ENCODE peak calls at places on chromosomes 13 and 19, in four cellular contexts. B is tibial artery, H is dorsolateral prefrontal cortex, E is astrocyte of the spinal cord. K is an unnamed sample.

GRCh38 chr13:30156826-30157615 is 150.3 kb downstream of the KATNAL1 start:
- DNase-seq in B (no peak), H (no peak), E (no peak), K (no peak)

GRCh38 chr13:68369739-68370138 is 1139.6 kb upstream of the PCDH9 start:
- DNase-seq in B (no peak), H (no peak), E (peak; percentile 45), K (no peak)

GRCh38 chr13:108987488-108987887 is 358.1 kb downstream of the MYO16 start:
- DNase-seq in B (no peak), H (no peak), E (no peak), K (no peak)

GRCh38 chr19:3968556-3969434 is 2.1 kb downstream of the DAPK3 start:
- DNase-seq in B (peak; percentile 94), H (no peak), E (peak; percentile 99), K (peak; percentile 99)

GRCh38 chr13:65264066-65264465 is 1966.1 kb downstream of the PCDH9 start:
- DNase-seq in B (no peak), H (no peak), E (no peak), K (no peak)

GRCh38 chr13:49606747-49607648 is 21.3 kb upstream of the ARL11 start:
- DNase-seq in B (peak; percentile 88), H (peak; percentile 89), E (peak; percentile 91), K (peak; percentile 81)

GRCh38 chr19:47020132-47020805 is 632 bp downstream of the NPAS1 start:
- DNase-seq in B (no peak), H (no peak), E (no peak), K (peak; percentile 50)

GRCh38 chr19:41175825-41176734 is 16.9 kb upstream of the CYP2S1 start:
- DNase-seq in B (peak; percentile 62), H (peak; percentile 6), E (peak; percentile 69), K (peak; percentile 65)

GRCh38 chr19:5090780-5091575 is 122.1 kb downstream of the KDM4B start:
- DNase-seq in B (peak; percentile 39), H (peak; percentile 69), E (peak; percentile 44), K (peak; percentile 31)

GRCh38 chr13:26706381-26706780 is 54.2 kb downstream of the GPR12 start:
- DNase-seq in B (no peak), H (no peak), E (no peak), K (no peak)

GRCh38 chr13:26759156-26759906 is 1.3 kb downstream of the GPR12 start:
- DNase-seq in B (no peak), H (no peak), E (peak; percentile 1), K (peak; percentile 3)

GRCh38 chr19:12994701-12995595 is at the start of gene NFIX:
- DNase-seq in B (peak; percentile 66), H (peak; percentile 56), E (peak; percentile 64), K (peak; percentile 85)

GRCh38 chr13:85709721-85710120 is 89.5 kb downstream of the SLITRK6 start:
- DNase-seq in B (no peak), H (no peak), E (no peak), K (no peak)

GRCh38 chr19:49818691-49819331 is 722 bp downstream of the MED25 start:
- DNase-seq in B (no peak), H (no peak), E (no peak), K (no peak)

GRCh38 chr19:40687525-40688016 is 2.9 kb downstream of the NUMBL start:
- DNase-seq in B (peak; percentile 91), H (peak; percentile 48), E (peak; percentile 26), K (peak; percentile 84)

GRCh38 chr13:39051157-39051556 is 12.9 kb downstream of the NHLRC3 start:
- DNase-seq in B (no peak), H (no peak), E (peak; percentile 59), K (no peak)

GRCh38 chr13:25844559-25845434 is 207.0 kb downstream of the SHISA2 start:
- DNase-seq in B (no peak), H (no peak), E (peak; percentile 56), K (no peak)

GRCh38 chr19:51124729-51125128 is at the start of gene SIGLEC9:
- DNase-seq in B (peak; percentile 65), H (no peak), E (no peak), K (no peak)

GRCh38 chr13:29519921-29520320 is 75.6 kb downstream of the SLC7A1 start:
- DNase-seq in B (no peak), H (no peak), E (no peak), K (no peak)

GRCh38 chr19:51136891-51137551 is 5.1 kb upstream of the SIGLEC7 start:
- DNase-seq in B (peak; percentile 52), H (no peak), E (no peak), K (no peak)

DNA sequence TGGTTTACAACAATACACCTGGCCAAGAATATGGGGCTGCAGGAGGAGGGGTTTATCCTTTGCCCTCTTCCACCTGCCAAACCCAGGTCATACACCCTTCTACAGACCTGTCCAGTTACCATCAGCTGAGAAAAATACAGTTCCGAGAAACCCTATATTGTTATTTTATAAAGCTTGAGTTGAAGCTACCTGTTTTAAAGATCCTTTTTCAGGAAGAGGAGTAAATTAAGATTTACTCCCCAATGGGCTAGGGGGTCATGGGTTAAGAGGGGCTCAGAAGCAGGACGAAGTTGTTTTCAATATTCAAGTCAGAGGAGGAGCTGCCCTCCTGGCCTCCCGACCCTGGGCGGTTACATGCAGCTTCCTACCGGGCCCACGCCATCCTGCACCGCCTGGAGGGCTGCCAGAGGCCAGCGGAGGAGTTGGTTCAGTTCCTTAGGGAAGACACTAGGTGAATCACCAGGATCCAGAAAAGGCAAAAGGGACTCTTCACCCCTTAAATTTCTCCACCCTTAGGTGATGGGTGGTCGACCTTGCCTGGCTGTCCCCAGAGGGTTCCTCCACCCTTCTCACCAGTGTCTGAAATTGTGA is 1.3 kb downstream of the GJB2 start:
- DNase-seq in B (no peak), H (no peak), E (no peak), K (no peak)
- H3K4me3 ChIP-seq in B (no peak overlapping the region), H (peak overlapping the region; percentile 66), E (peak overlapping the region; percentile 40), K (no peak overlapping the region)

GRCh38 chr19:57632987-57633831 is at the start of gene ZNF211:
- DNase-seq in B (peak; percentile 91), H (peak; percentile 90), E (peak; percentile 95), K (peak; percentile 90)
- TF ChIP-seq CTCF in B (peak; percentile 11), H (peak; percentile 27), E (no peak), K (no peak)

GRCh38 chr13:112450118-112450517 is 74.0 kb downstream of the SPACA7 start:
- DNase-seq in B (no peak), H (no peak), E (no peak), K (no peak)
- H3K4me3 ChIP-seq in B (no peak overlapping the region), H (no peak overlapping the region), E (no peak overlapping the region), K (no peak overlapping the region)

GRCh38 chr13:37642201-37642600 is 43.6 kb upstream of the POSTN start:
- DNase-seq in B (no peak), H (no peak), E (no peak), K (no peak)

GRCh38 chr13:37645181-37645580 is 46.6 kb upstream of the POSTN start:
- DNase-seq in B (no peak), H (no peak), E (no peak), K (no peak)

GRCh38 chr13:37636701-37637100 is 38.1 kb upstream of the POSTN start:
- DNase-seq in B (no peak), H (no peak), E (no peak), K (no peak)

DNA sequence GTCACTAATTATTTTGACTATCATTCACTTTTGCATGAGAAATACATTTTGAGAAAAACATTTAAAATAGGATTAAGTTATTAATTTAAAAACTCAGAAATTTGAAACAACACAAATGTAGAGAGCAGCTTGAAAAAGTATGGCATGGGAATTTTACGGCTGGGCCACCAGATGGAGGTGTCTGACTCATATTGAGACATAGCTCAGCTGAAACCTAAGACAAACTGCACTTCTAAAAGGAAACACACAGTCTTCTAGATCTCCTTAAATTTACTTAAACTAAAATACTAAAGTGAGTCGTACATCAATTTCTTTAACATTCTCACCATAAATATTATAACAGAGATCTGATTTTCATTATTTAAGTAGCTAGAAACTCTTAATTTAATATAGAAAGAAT is 41.9 kb upstream of the POSTN start:
- DNase-seq in B (no peak), H (no peak), E (peak; percentile 80), K (peak; percentile 86)
- TF ChIP-seq CTCF in B (peak; percentile 49), H (peak; percentile 37), E (peak; percentile 68), K (peak; percentile 61)

DNA sequence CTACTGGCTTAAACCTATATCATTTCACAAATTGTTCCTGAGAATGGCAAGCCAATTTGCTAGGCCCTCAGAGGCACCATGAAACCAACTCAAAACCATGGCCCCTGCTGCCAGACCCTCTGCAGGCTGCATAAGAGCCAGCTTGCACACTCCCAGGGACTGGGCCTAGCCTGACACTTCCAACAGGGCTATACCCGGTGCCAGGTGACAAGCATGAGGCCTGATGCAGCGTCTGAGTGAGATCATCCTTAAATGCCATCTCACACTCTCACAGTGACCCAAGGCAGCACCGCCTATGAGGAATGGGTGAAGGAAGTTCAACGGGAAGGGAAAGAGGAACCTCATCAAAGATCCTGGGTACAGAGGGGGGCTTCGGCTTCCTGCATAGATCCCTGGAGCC is 65.6 kb downstream of the C13orf42 start:
- DNase-seq in B (no peak), H (no peak), E (no peak), K (no peak)
- H3K4me3 ChIP-seq in B (no peak overlapping the region), H (no peak overlapping the region), E (no peak overlapping the region), K (no peak overlapping the region)

DNA sequence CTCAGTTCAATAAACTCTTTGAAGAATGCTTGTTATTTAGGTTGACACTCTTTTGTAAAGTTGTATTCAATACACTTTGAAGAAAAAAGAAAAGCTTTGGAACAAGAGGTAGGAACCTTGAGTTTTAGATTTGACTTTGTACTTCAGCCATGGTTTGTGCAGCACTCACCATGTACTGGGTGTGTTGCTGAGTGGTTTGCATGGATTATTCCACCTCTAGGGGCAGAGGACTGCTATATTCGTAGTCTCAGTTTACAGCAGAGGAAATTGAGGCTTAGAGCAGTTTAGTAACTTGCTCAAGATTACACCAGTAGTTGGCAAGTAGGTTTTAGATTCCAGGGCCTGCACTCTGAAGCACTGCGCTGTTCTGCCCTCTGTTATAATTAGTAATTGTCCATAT is 68.8 kb downstream of the DNAJC3 start:
- DNase-seq in B (no peak), H (no peak), E (no peak), K (no peak)
- TF ChIP-seq CTCF in B (no peak), H (no peak), E (peak; percentile 28), K (peak; percentile 15)

K was measured in foreskin fibroblast.